ENCODE peak calls at places on chromosomes 12 and 14, in five cellular contexts. B is IMR-90, Q is Caco-2, R is right cardiac atrium, F is gastrocnemius medialis. U is an unnamed sample. For H3K9me3, the result is how much of the 10 kb centered on the place peaks cover.

GRCh38 chr12:32508626-32509025 is 109.3 kb downstream of the FGD4 start:
- DNase-seq in B (no peak), Q (no peak), F (peak), R (no peak), U (no peak)

GRCh38 chr12:71303199-71303598 is 136.4 kb upstream of the LGR5 start:
- DNase-seq in F (no peak), B (no peak), R (no peak), Q (no peak), U (no peak)

GRCh38 chr14:100155049-100155621 is 4.3 kb downstream of the DEGS2 start:
- DNase-seq in B (no peak), R (peak), F (no peak), Q (no peak), U (no peak)

GRCh38 chr12:110109037-110109836 is 14.9 kb upstream of the IFT81 start:
- DNase-seq in Q (peak), F (peak), B (peak), R (peak), U (no peak)

GRCh38 chr12:1013618-1014489 is 22.8 kb downstream of the ERC1 start:
- DNase-seq in B (peak), F (no peak), Q (no peak), R (peak), U (no peak)

GRCh38 chr12:25056011-25056410 is 107.1 kb upstream of the BCAT1 start:
- DNase-seq in B (no peak), F (no peak), Q (no peak), R (no peak), U (no peak)

GRCh38 chr12:62799126-62799736 is 135.7 kb downstream of the PPM1H start:
- DNase-seq in F (no peak), B (peak), R (no peak), Q (peak), U (no peak)

GRCh38 chr12:21849878-21850277 is 75.4 kb upstream of the KCNJ8 start:
- DNase-seq in Q (no peak), F (peak), B (no peak), R (no peak), U (no peak)

GRCh38 chr14:74712499-74713394 is at the start of the genes AREL1 and FCF1:
- DNase-seq in B (peak), Q (peak), R (peak), F (peak), U (peak)

GRCh38 chr12:105418232-105418631 is 87.7 kb downstream of the C12orf75 start:
- DNase-seq in B (peak), R (no peak), F (no peak), Q (peak), U (no peak)

GRCh38 chr12:51752490-51752889 is 96.0 kb downstream of the FIGNL2 start:
- DNase-seq in F (no peak), Q (peak), R (peak), B (peak), U (no peak)

GRCh38 chr14:73723799-73724621 is 9.8 kb upstream of the PNMA1 start:
- DNase-seq in Q (no peak), B (peak), F (peak), R (peak), U (no peak)

GRCh38 chr12:93939641-93940040 is 208.7 kb upstream of the PLXNC1 start:
- DNase-seq in Q (no peak), B (no peak), R (no peak), F (no peak), U (no peak)

GRCh38 chr12:105820407-105821140 is 318.2 kb downstream of the NUAK1 start:
- DNase-seq in F (peak), R (peak), B (peak), Q (no peak), U (no peak)

GRCh38 chr14:61108742-61109141 is 127.7 kb downstream of the SLC38A6 start:
- DNase-seq in Q (no peak), F (no peak), R (no peak), B (no peak), U (no peak)

GRCh38 chr12:47296828-47297227 is 217.1 kb upstream of the AMIGO2 start:
- DNase-seq in Q (no peak), B (no peak), F (no peak), R (no peak), U (no peak)

GRCh38 chr12:30110970-30111586 is 327.3 kb upstream of the TMTC1 start:
- DNase-seq in Q (no peak), B (peak), F (no peak), R (no peak), U (no peak)

DNA sequence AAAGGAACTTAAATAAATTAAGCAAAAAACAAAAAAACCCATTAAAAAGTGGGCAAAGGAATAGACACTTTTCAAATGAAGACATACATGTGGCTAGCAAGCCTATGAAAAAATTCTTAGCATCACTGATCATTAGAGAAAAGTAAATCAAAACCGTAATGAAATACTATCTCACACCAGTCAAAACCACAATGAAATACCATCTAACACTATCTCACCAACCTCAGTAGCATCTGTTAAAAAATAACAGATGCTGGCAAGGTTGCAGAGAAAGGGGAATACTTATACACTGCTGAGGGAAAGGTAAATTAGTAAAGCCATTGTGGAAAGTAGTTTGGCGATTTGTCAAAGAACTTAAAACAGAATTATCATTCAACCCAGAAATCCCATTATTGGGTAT is 381.1 kb downstream of the FLRT2 start:
- DNase-seq in Q (no peak), B (no peak), R (no peak), F (no peak), U (no peak)
- H3K9me3 ChIP-seq in Q (under half), B (under half), R (under half), F (under half), U (under half)

DNA sequence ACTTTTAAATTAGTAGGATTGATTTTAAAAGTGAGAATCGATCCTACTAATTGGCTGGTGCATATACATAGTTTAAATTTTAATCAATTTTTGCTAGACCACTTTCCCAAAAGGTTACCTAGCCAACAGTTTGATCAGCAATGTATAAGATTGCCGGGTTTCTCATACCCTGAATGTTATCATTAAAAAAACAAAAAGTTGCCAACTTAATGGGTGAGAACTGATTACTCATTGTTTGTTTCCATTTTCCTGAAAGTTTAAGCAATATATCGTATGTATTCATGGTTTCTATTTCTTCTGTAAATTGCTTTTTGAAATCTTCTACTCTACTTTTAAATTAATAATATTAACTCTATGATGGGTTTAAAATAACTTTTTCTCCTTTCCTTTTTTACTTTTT is 4.4 kb upstream of the MYBPC1 start:
- DNase-seq in B (no peak), F (no peak), Q (no peak), R (no peak), U (no peak)
- H3K9me3 ChIP-seq in B (under half), F (under half), Q (under half), R (under half), U (under half)

DNA sequence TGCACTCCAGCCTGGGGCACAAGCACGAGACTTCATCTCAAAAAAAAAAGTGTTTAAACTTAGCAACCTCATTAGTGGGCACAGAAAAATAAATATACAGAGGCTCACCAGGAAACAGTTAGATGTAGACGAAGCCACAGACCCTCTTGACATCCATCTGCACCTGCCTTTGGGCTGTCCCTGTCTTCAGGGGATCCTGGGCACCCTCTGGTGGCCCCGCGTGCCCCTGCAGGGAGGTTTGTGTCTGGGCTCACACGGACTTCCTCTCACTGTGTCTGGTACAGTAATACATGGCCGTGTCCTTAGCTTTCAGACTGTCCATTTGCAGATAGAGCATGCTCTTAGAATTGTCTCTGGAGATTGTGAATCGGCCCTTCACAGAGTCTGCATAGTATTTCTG is 916.5 kb downstream of the TMEM121 start:
- DNase-seq in R (no peak), Q (no peak), F (no peak), B (no peak), U (peak)
- H3K9me3 ChIP-seq in R (under half), Q (under half), F (under half), B (under half), U (under half)

GRCh38 chr14:104280902-104281767 is 142.7 kb downstream of the KIF26A start:
- DNase-seq in Q (no peak), F (no peak), R (peak), B (no peak), U (no peak)

GRCh38 chr14:104276435-104276834 is 138.0 kb downstream of the KIF26A start:
- DNase-seq in B (no peak), F (no peak), Q (no peak), R (no peak), U (no peak)

GRCh38 chr14:104277416-104278213 is 139.2 kb downstream of the KIF26A start:
- DNase-seq in R (peak), Q (no peak), B (no peak), F (no peak), U (no peak)

GRCh38 chr14:104280085-104280901 is 141.9 kb downstream of the KIF26A start:
- DNase-seq in F (no peak), Q (no peak), R (peak), B (no peak), U (peak)

GRCh38 chr14:104278214-104278534 is 139.8 kb downstream of the KIF26A start:
- DNase-seq in B (no peak), R (no peak), Q (no peak), F (no peak), U (no peak)
- H3K9me3 ChIP-seq in B (half or more), R (under half), Q (under half), F (under half), U (under half)

DNA sequence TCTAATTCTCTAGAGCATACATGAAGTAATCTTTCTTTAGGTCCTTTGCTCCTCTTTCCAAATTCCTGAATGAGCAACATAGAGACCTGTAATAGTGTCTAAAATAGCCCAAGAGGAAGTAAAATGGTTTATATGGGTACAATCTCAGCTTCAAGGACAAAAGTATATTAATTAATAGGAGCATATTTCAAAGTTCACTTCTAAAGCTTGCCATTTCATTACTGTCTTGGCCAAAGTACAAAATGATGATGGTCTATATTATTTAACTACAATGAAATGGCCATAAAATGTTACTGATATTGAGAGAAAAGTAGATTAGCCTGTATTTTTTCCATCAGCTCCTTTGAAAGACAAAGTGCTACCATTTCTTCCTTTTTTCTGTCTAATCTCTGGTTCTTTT is 410.4 kb upstream of the NOVA1 start:
- DNase-seq in B (no peak), F (no peak), Q (no peak), R (no peak), U (no peak)
- H3K9me3 ChIP-seq in B (under half), F (under half), Q (under half), R (under half), U (under half)

GRCh38 chr14:79298373-79298772 is 912.9 kb downstream of the DIO2 start:
- DNase-seq in Q (no peak), R (no peak), B (no peak), F (no peak), U (no peak)

GRCh38 chr14:79306546-79306945 is 904.8 kb downstream of the DIO2 start:
- DNase-seq in F (no peak), Q (no peak), R (no peak), B (no peak), U (no peak)

GRCh38 chr14:79299162-79299561 is 912.1 kb downstream of the DIO2 start:
- DNase-seq in Q (no peak), B (no peak), R (no peak), F (no peak), U (no peak)

DNA sequence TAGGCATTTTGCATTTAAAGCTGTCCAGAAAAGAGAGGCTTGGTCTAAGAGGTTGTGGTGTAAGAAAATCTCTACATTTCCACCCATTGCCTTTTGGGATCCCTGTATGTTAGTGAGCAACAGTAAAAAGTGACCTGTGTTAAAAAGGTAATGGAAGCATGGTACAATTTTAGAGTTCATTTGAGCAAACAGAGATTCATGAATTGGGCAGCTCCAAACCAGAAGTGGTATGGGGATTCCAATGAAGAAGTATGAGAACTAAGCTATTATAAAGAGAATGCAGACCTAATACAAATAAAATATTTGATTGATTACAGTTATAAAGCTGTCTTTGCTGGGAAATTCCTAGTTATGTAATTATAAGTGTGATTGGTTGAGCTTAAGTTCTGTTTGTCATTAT is 907.0 kb downstream of the DIO2 start:
- DNase-seq in R (no peak), B (no peak), Q (no peak), F (no peak), U (no peak)
- H3K9me3 ChIP-seq in R (under half), B (under half), Q (under half), F (under half), U (under half)

GRCh38 chr14:105927661-105928060 is 401.3 kb downstream of the TMEM121 start:
- DNase-seq in Q (peak), F (no peak), R (no peak), B (no peak), U (no peak)
- H3K9me3 ChIP-seq in Q (under half), F (under half), R (under half), B (under half), U (under half)

U was measured in T-helper 17 cell.